ENCODE peak calls at places on chromosomes 13 and 19, in four cellular contexts. P is HepG2, A is K562, X is HCT116. K is an unnamed sample.

GRCh38 chr19:39843919-39844793 is 2.0 kb downstream of the FBL start:
- DNase-seq in A (no peak), P (peak; percentile 51), X (no peak), K (no peak)

GRCh38 chr19:7632340-7633203 is 947 bp downstream of the PCP2 start:
- DNase-seq in P (no peak), X (no peak), A (no peak), K (no peak)

GRCh38 chr19:49272204-49272603 is 52.8 kb downstream of the SLC6A16 start:
- DNase-seq in P (no peak), X (peak; percentile 50), A (no peak), K (no peak)

GRCh38 chr13:30972888-30973377 is 40.5 kb downstream of the TEX26 start:
- DNase-seq in X (no peak), P (no peak), A (no peak), K (no peak)

GRCh38 chr19:897442-898039 is 4.3 kb downstream of the RNU6-9 start:
- DNase-seq in A (no peak), X (no peak), P (no peak), K (no peak)

GRCh38 chr13:109767023-109767422 is 19.4 kb downstream of the IRS2 start:
- DNase-seq in X (no peak), A (no peak), P (no peak), K (no peak)

GRCh38 chr13:26050568-26051230 is 1.1 kb downstream of the SHISA2 start:
- DNase-seq in A (no peak), X (no peak), P (no peak), K (peak; percentile 80)

GRCh38 chr19:280541-281007 is 10.6 kb downstream of the PLPP2 start:
- DNase-seq in P (no peak), X (no peak), A (peak; percentile 56), K (no peak)

GRCh38 chr19:53088091-53088490 is 15.1 kb downstream of the ZNF160 start:
- DNase-seq in P (no peak), A (no peak), X (no peak), K (no peak)

GRCh38 chr19:53091413-53091812 is 11.8 kb downstream of the ZNF160 start:
- DNase-seq in P (no peak), X (no peak), A (peak; percentile 37), K (peak; percentile 79)

GRCh38 chr19:53082929-53083328 is 20.3 kb downstream of the ZNF160 start:
- DNase-seq in A (no peak), P (no peak), X (no peak), K (no peak)

GRCh38 chr19:53085496-53085895 is 17.7 kb downstream of the ZNF160 start:
- DNase-seq in A (no peak), X (no peak), P (no peak), K (no peak)

GRCh38 chr19:53086949-53087348 is 16.3 kb downstream of the ZNF160 start:
- DNase-seq in P (no peak), A (no peak), X (no peak), K (no peak)
- TF ChIP-seq FOSL1 in P (no peak), A (no peak), X (no peak), K (no peak)

GRCh38 chr13:65882810-65883209 is 1347.3 kb downstream of the PCDH9 start:
- DNase-seq in X (no peak), P (no peak), A (no peak), K (no peak)
- TF ChIP-seq CTCF in X (peak; percentile 40), P (no peak), A (no peak), K (peak; percentile 21)

DNA sequence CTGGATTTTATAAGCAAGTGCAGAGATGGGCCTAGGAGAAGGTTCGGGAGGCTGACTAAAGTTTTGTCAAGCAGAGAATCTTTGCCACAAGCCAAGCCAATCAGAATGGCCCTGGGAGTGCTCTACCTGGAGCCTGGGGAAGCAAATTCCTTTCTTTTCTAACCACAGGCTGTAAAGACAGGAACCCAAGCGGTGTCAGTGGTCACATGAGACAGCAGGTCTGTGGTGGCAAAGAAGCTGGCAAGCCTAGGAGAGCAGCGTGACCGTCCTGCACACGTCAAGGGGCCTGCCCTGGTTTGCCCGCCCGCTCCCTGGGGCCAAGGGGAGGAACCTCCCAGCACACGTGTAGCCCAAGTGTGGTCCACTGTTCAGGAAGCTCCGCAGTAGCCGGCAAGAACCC is 90.8 kb downstream of the IPO5 start:
- DNase-seq in P (no peak), X (no peak), A (no peak), K (no peak)
- TF ChIP-seq SP1 in P (no peak), X (no peak), A (no peak), K (no peak)

GRCh38 chr19:19434483-19435045 is 29.1 kb downstream of the GATAD2A start:
- DNase-seq in P (no peak), A (no peak), X (no peak), K (no peak)
- TF ChIP-seq FOSL1 in P (no peak), A (no peak), X (no peak), K (no peak)

GRCh38 chr13:40789275-40790231 is at the start of gene SLC25A15:
- DNase-seq in P (peak; percentile 67), A (peak; percentile 86), X (peak; percentile 48), K (no peak)
- TF ChIP-seq CTCF in P (peak; percentile 71), A (peak; percentile 47), X (peak; percentile 4), K (peak; percentile 31)

DNA sequence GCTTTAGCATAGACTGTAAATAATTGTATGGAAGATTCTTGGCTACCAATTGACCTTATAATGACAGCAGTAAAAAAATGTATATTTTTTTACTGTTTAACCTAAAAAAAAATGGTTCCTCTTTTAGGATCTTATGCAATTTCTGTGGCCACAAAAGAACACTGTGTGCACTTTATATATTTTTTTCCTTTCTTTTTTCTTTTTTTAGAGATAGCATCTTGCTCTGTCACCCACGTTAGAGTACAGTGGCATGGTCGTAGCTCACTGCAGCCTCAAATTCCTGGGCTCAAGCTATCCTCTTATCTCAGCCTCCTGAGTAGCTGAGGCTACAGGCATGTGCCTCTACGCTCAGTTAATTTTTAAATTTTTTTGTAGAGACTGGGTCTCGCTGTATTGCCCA is 6.1 kb downstream of the FLT3 start:
- DNase-seq in X (no peak), P (no peak), A (no peak), K (no peak)
- TF ChIP-seq SP1 in X (no peak), P (no peak), A (no peak), K (no peak)

K was measured in H1.